ENCODE peak calls at places on chromosome 16, in ten cellular contexts. One of them, this sample, is unnamed.

GRCh38 chr16:7268182-7268581 is 64.5 kb upstream of the RBFOX1 start:
- DNase-seq in stomach: no peak
- DNase-seq in GM12865: peak
- DNase-seq in AG04449: no peak
- DNase-seq in fibroblast of lung: no peak
- DNase-seq in neural progenitor cell: peak
- DNase-seq in AG04450: no peak
- DNase-seq in choroid plexus epithelial cell: peak
- DNase-seq in astrocyte: no peak
- DNase-seq in fibroblast of mammary gland: peak
- DNase-seq in this sample: no peak

GRCh38 chr16:27230562-27230991 is 27.3 kb downstream of the KDM8 start:
- DNase-seq in neural progenitor cell: no peak
- DNase-seq in choroid plexus epithelial cell: no peak
- DNase-seq in fibroblast of mammary gland: no peak
- DNase-seq in stomach: peak
- DNase-seq in AG04449: no peak
- DNase-seq in AG04450: no peak
- DNase-seq in GM12865: no peak
- DNase-seq in fibroblast of lung: no peak
- DNase-seq in astrocyte: no peak
- DNase-seq in this sample: no peak

GRCh38 chr16:3503513-3503912 is 2.7 kb downstream of the CLUAP1 start:
- DNase-seq in choroid plexus epithelial cell: no peak
- DNase-seq in AG04450: no peak
- DNase-seq in fibroblast of mammary gland: no peak
- DNase-seq in fibroblast of lung: no peak
- DNase-seq in GM12865: peak
- DNase-seq in astrocyte: no peak
- DNase-seq in AG04449: no peak
- DNase-seq in stomach: no peak
- DNase-seq in neural progenitor cell: no peak
- DNase-seq in this sample: no peak

GRCh38 chr16:67942200-67942509 is 1.8 kb downstream of the LCAT start:
- DNase-seq in choroid plexus epithelial cell: peak
- DNase-seq in AG04449: no peak
- DNase-seq in stomach: no peak
- DNase-seq in fibroblast of mammary gland: peak
- DNase-seq in AG04450: no peak
- DNase-seq in neural progenitor cell: peak
- DNase-seq in GM12865: peak
- DNase-seq in astrocyte: no peak
- DNase-seq in fibroblast of lung: no peak
- DNase-seq in this sample: no peak

GRCh38 chr16:11059588-11059987 is 115.2 kb downstream of the CLEC16A start:
- DNase-seq in astrocyte: no peak
- DNase-seq in choroid plexus epithelial cell: no peak
- DNase-seq in GM12865: no peak
- DNase-seq in fibroblast of mammary gland: no peak
- DNase-seq in fibroblast of lung: no peak
- DNase-seq in AG04449: no peak
- DNase-seq in stomach: no peak
- DNase-seq in AG04450: no peak
- DNase-seq in neural progenitor cell: no peak
- DNase-seq in this sample: no peak

GRCh38 chr16:59697746-59698145 is 963.6 kb upstream of the GOT2 start:
- DNase-seq in neural progenitor cell: no peak
- DNase-seq in stomach: no peak
- DNase-seq in AG04449: no peak
- DNase-seq in astrocyte: peak
- DNase-seq in GM12865: no peak
- DNase-seq in choroid plexus epithelial cell: peak
- DNase-seq in fibroblast of lung: peak
- DNase-seq in AG04450: no peak
- DNase-seq in fibroblast of mammary gland: no peak
- DNase-seq in this sample: no peak

GRCh38 chr16:66251406-66252160 is 114.9 kb upstream of the CDH5 start:
- DNase-seq in fibroblast of mammary gland: no peak
- DNase-seq in AG04450: no peak
- DNase-seq in GM12865: no peak
- DNase-seq in neural progenitor cell: no peak
- DNase-seq in stomach: no peak
- DNase-seq in choroid plexus epithelial cell: no peak
- DNase-seq in astrocyte: no peak
- DNase-seq in fibroblast of lung: no peak
- DNase-seq in AG04449: no peak
- DNase-seq in this sample: no peak

GRCh38 chr16:80792031-80792430 is 12.4 kb downstream of the CDYL2 start:
- DNase-seq in GM12865: no peak
- DNase-seq in choroid plexus epithelial cell: peak
- DNase-seq in astrocyte: no peak
- DNase-seq in neural progenitor cell: no peak
- DNase-seq in fibroblast of mammary gland: no peak
- DNase-seq in fibroblast of lung: peak
- DNase-seq in stomach: no peak
- DNase-seq in AG04450: no peak
- DNase-seq in AG04449: no peak
- DNase-seq in this sample: no peak

GRCh38 chr16:27145630-27146029 is 57.7 kb upstream of the KDM8 start:
- DNase-seq in AG04450: no peak
- DNase-seq in stomach: no peak
- DNase-seq in astrocyte: no peak
- DNase-seq in fibroblast of lung: no peak
- DNase-seq in GM12865: no peak
- DNase-seq in fibroblast of mammary gland: no peak
- DNase-seq in neural progenitor cell: no peak
- DNase-seq in choroid plexus epithelial cell: no peak
- DNase-seq in AG04449: no peak
- DNase-seq in this sample: no peak

GRCh38 chr16:82651921-82652601 is 25.3 kb downstream of the CDH13 start:
- DNase-seq in stomach: no peak
- DNase-seq in GM12865: peak
- DNase-seq in choroid plexus epithelial cell: no peak
- DNase-seq in fibroblast of mammary gland: no peak
- DNase-seq in AG04449: no peak
- DNase-seq in neural progenitor cell: no peak
- DNase-seq in astrocyte: no peak
- DNase-seq in fibroblast of lung: no peak
- DNase-seq in AG04450: no peak
- DNase-seq in this sample: no peak

GRCh38 chr16:64751906-64752305 is 370.0 kb downstream of the CDH11 start:
- DNase-seq in choroid plexus epithelial cell: peak
- DNase-seq in fibroblast of mammary gland: peak
- DNase-seq in GM12865: no peak
- DNase-seq in AG04450: peak
- DNase-seq in fibroblast of lung: peak
- DNase-seq in AG04449: peak
- DNase-seq in astrocyte: peak
- DNase-seq in neural progenitor cell: no peak
- DNase-seq in stomach: no peak
- DNase-seq in this sample: no peak

GRCh38 chr16:46853713-46854443 is 22.9 kb upstream of the C16orf87 start:
- DNase-seq in neural progenitor cell: peak
- DNase-seq in astrocyte: peak
- DNase-seq in choroid plexus epithelial cell: peak
- DNase-seq in AG04450: peak
- DNase-seq in stomach: peak
- DNase-seq in AG04449: no peak
- DNase-seq in GM12865: peak
- DNase-seq in fibroblast of mammary gland: peak
- DNase-seq in fibroblast of lung: peak
- DNase-seq in this sample: no peak

GRCh38 chr16:12321363-12321762 is 344.8 kb downstream of the SNX29 start:
- DNase-seq in choroid plexus epithelial cell: no peak
- DNase-seq in fibroblast of mammary gland: no peak
- DNase-seq in astrocyte: no peak
- DNase-seq in AG04449: no peak
- DNase-seq in GM12865: no peak
- DNase-seq in neural progenitor cell: peak
- DNase-seq in AG04450: no peak
- DNase-seq in stomach: no peak
- DNase-seq in fibroblast of lung: no peak
- DNase-seq in this sample: no peak

GRCh38 chr16:88700636-88701482 is 5.3 kb downstream of the RNF166 start:
- DNase-seq in choroid plexus epithelial cell: peak
- DNase-seq in fibroblast of lung: peak
- DNase-seq in neural progenitor cell: no peak
- DNase-seq in astrocyte: peak
- DNase-seq in stomach: peak
- DNase-seq in fibroblast of mammary gland: peak
- DNase-seq in AG04449: peak
- DNase-seq in AG04450: peak
- DNase-seq in GM12865: peak
- DNase-seq in this sample: no peak

GRCh38 chr16:24035127-24035842 is 199.5 kb downstream of the PRKCB start:
- DNase-seq in AG04450: no peak
- DNase-seq in choroid plexus epithelial cell: no peak
- DNase-seq in stomach: no peak
- DNase-seq in neural progenitor cell: peak
- DNase-seq in AG04449: no peak
- DNase-seq in fibroblast of mammary gland: no peak
- DNase-seq in astrocyte: no peak
- DNase-seq in fibroblast of lung: no peak
- DNase-seq in GM12865: peak
- DNase-seq in this sample: no peak

GRCh38 chr16:66489818-66490217 is 60.1 kb downstream of the TK2 start:
- DNase-seq in AG04449: no peak
- DNase-seq in choroid plexus epithelial cell: no peak
- DNase-seq in fibroblast of lung: no peak
- DNase-seq in stomach: peak
- DNase-seq in fibroblast of mammary gland: no peak
- DNase-seq in AG04450: no peak
- DNase-seq in neural progenitor cell: no peak
- DNase-seq in GM12865: no peak
- DNase-seq in astrocyte: no peak
- DNase-seq in this sample: no peak

GRCh38 chr16:29809031-29809747 is 2.8 kb upstream of the PRRT2 start:
- DNase-seq in AG04449: no peak
- DNase-seq in GM12865: no peak
- DNase-seq in astrocyte: no peak
- DNase-seq in AG04450: no peak
- DNase-seq in fibroblast of lung: no peak
- DNase-seq in fibroblast of mammary gland: no peak
- DNase-seq in stomach: no peak
- DNase-seq in neural progenitor cell: no peak
- DNase-seq in choroid plexus epithelial cell: no peak
- DNase-seq in this sample: no peak
- H3K4me3 ChIP-seq in AG04449: peak
- H3K4me3 ChIP-seq in GM12865: peak
- H3K4me3 ChIP-seq in astrocyte: peak
- H3K4me3 ChIP-seq in AG04450: peak
- H3K4me3 ChIP-seq in fibroblast of lung: peak
- H3K4me3 ChIP-seq in fibroblast of mammary gland: peak
- H3K4me3 ChIP-seq in stomach: no peak
- H3K4me3 ChIP-seq in neural progenitor cell: peak
- H3K4me3 ChIP-seq in choroid plexus epithelial cell: peak
- H3K4me3 ChIP-seq in this sample: peak

DNA sequence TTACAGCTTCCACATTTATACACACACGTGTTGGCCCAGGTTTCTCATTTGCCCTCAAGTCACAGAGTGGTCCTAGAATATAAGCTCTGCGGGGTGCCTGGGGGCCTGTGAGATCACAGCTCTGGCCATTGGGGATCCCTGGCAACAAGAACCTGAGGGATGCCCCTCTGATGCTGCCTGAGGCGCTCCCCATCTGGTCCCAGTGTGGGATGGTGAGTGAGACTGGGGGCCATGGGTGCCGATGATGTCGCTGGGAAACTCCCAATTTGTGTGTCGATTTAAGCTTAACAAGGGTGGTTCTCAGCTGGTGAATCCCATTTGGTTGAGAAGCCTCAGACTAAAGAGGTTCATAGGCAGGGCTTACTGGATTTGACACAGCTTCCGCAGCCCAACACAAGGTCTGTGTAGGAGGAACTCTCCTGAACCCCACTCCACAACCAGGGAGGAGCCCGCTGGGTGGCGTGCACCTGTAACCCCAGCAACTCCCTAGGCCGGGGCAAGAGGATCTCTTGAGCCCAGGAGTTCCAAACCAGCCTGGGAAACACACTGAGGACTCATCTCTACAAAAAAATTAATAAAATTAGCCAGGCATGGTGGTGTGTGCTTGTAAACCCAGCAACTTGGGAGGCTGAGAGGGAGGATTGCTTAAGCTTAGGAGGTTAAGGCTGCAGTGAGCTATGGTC is 63.7 kb upstream of the SIAH1 start:
- DNase-seq in neural progenitor cell: no peak
- DNase-seq in choroid plexus epithelial cell: no peak
- DNase-seq in AG04450: no peak
- DNase-seq in stomach: no peak
- DNase-seq in fibroblast of mammary gland: no peak
- DNase-seq in astrocyte: no peak
- DNase-seq in fibroblast of lung: no peak
- DNase-seq in AG04449: no peak
- DNase-seq in GM12865: no peak
- DNase-seq in this sample: no peak
- TF ChIP-seq CTCF in neural progenitor cell: no peak
- TF ChIP-seq CTCF in choroid plexus epithelial cell: no peak
- TF ChIP-seq CTCF in AG04450: no peak
- TF ChIP-seq CTCF in stomach: no peak
- TF ChIP-seq CTCF in fibroblast of mammary gland: no peak
- TF ChIP-seq CTCF in astrocyte: no peak
- TF ChIP-seq CTCF in fibroblast of lung: no peak
- TF ChIP-seq CTCF in AG04449: no peak
- TF ChIP-seq CTCF in GM12865: no peak
- TF ChIP-seq CTCF in this sample: no peak

GRCh38 chr16:83952940-83953795 is at the start of gene OSGIN1:
- DNase-seq in astrocyte: peak
- DNase-seq in GM12865: peak
- DNase-seq in fibroblast of mammary gland: peak
- DNase-seq in AG04450: peak
- DNase-seq in AG04449: peak
- DNase-seq in fibroblast of lung: peak
- DNase-seq in neural progenitor cell: peak
- DNase-seq in choroid plexus epithelial cell: peak
- DNase-seq in stomach: peak
- DNase-seq in this sample: peak
- H3K4me3 ChIP-seq in astrocyte: peak
- H3K4me3 ChIP-seq in GM12865: peak
- H3K4me3 ChIP-seq in fibroblast of mammary gland: peak
- H3K4me3 ChIP-seq in AG04450: peak
- H3K4me3 ChIP-seq in AG04449: peak
- H3K4me3 ChIP-seq in fibroblast of lung: peak
- H3K4me3 ChIP-seq in neural progenitor cell: peak
- H3K4me3 ChIP-seq in choroid plexus epithelial cell: peak
- H3K4me3 ChIP-seq in stomach: peak
- H3K4me3 ChIP-seq in this sample: peak

DNA sequence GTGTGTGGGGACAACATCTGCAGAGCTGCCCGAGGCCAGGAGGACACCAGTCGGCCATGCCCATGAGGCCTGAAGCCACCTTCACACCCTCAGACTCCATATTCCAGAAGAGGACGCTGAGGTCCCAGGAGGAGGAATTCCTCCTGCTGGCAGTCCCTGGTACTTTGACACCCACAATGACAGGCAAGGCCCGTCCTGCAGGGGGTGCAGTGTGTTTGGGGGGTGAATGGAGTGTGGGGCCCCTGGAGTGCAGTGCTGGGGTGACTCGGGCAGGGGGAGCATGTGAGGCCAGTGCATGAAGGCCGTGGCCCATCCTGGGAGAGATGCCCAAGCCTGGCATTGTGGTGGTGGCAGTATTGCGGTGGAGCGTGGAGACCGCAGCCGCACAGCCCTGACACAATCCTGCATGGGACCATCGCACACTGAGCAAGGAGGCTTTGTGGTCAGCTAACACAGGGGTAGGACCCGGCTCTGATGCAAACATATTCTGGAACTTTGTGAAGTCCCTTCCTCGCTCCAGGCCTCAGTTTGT is 52.2 kb downstream of the ZDHHC7 start:
- DNase-seq in AG04450: no peak
- DNase-seq in AG04449: no peak
- DNase-seq in neural progenitor cell: no peak
- DNase-seq in choroid plexus epithelial cell: no peak
- DNase-seq in fibroblast of lung: no peak
- DNase-seq in GM12865: no peak
- DNase-seq in fibroblast of mammary gland: no peak
- DNase-seq in astrocyte: no peak
- DNase-seq in stomach: no peak
- DNase-seq in this sample: no peak
- TF ChIP-seq CTCF in AG04450: peak
- TF ChIP-seq CTCF in AG04449: peak
- TF ChIP-seq CTCF in neural progenitor cell: peak
- TF ChIP-seq CTCF in choroid plexus epithelial cell: peak
- TF ChIP-seq CTCF in fibroblast of lung: peak
- TF ChIP-seq CTCF in GM12865: peak
- TF ChIP-seq CTCF in fibroblast of mammary gland: peak
- TF ChIP-seq CTCF in astrocyte: peak
- TF ChIP-seq CTCF in stomach: no peak
- TF ChIP-seq CTCF in this sample: peak

This sample was measured in GM12864.